ENCODE peak calls at places on chromosomes 6 and 20, in six cellular contexts. C is A673, G is astrocyte of the cerebellum, D is endothelial cell of umbilical vein, S is right cardiac atrium, A is upper lobe of left lung. H is an unnamed sample.

GRCh38 chr6:41713161-41713649 is 22.2 kb downstream of the TFEB start:
- DNase-seq in A (peak; percentile 90), G (no peak), D (no peak), C (no peak), S (peak; percentile 83), H (no peak)

GRCh38 chr20:11387189-11387754 is 530.4 kb upstream of the BTBD3 start:
- DNase-seq in C (no peak), S (no peak), A (no peak), D (no peak), G (peak; percentile 72), H (no peak)

GRCh38 chr6:129673758-129674157 is 36.2 kb downstream of the ARHGAP18 start:
- DNase-seq in G (no peak), S (no peak), D (no peak), C (peak; percentile 38), A (no peak), H (no peak)

GRCh38 chr6:12010635-12011275 is 1.4 kb upstream of the HIVEP1 start:
- DNase-seq in C (peak; percentile 76), G (no peak), A (peak; percentile 74), S (peak; percentile 88), D (no peak), H (peak; percentile 67)

GRCh38 chr6:5423251-5423650 is 161.9 kb downstream of the FARS2 start:
- DNase-seq in D (no peak), G (no peak), C (peak; percentile 54), A (no peak), S (no peak), H (no peak)

GRCh38 chr6:128208851-128209580 is 308.2 kb upstream of the THEMIS start:
- DNase-seq in S (no peak), A (no peak), C (no peak), G (no peak), D (peak; percentile 24), H (no peak)

GRCh38 chr6:140909156-140909555 is 1223.6 kb upstream of the GJE1 start:
- DNase-seq in D (no peak), G (peak; percentile 41), S (no peak), A (no peak), C (no peak), H (no peak)

GRCh38 chr20:45187693-45188092 is 13.0 kb downstream of the PI3 start:
- DNase-seq in S (no peak), D (no peak), A (no peak), G (no peak), C (no peak), H (no peak)

GRCh38 chr20:46308258-46309157 is at the start of gene CDH22:
- DNase-seq in A (peak; percentile 25), C (peak; percentile 72), S (peak; percentile 79), D (peak; percentile 27), G (no peak), H (peak; percentile 76)

GRCh38 chr6:72653032-72653431 is 31.2 kb downstream of the KCNQ5 start:
- DNase-seq in A (no peak), C (no peak), D (no peak), G (no peak), S (no peak), H (no peak)

GRCh38 chr6:46848684-46849360 is 55.6 kb downstream of the MEP1A start:
- DNase-seq in G (peak; percentile 32), A (peak; percentile 92), S (peak; percentile 94), D (peak; percentile 82), C (peak; percentile 81), H (peak; percentile 68)

GRCh38 chr6:147311218-147311617 is 107.0 kb downstream of the STXBP5 start:
- DNase-seq in G (no peak), D (no peak), S (no peak), C (no peak), A (no peak), H (no peak)

GRCh38 chr20:49668181-49668877 is 45.3 kb downstream of the B4GALT5 start:
- DNase-seq in A (peak; percentile 72), G (no peak), S (peak; percentile 79), C (no peak), D (no peak), H (no peak)

GRCh38 chr6:112231609-112232060 is 22.7 kb downstream of the LAMA4 start:
- DNase-seq in S (no peak), G (no peak), A (no peak), D (peak; percentile 95), C (no peak), H (no peak)

GRCh38 chr20:15058836-15059235 is 721.4 kb upstream of the FLRT3 start:
- DNase-seq in D (no peak), A (no peak), C (no peak), S (no peak), G (no peak), H (no peak)

GRCh38 chr6:167093922-167094432 is 28.9 kb upstream of the CCR6 start:
- DNase-seq in A (no peak), C (no peak), S (peak; percentile 61), D (no peak), G (no peak), H (no peak)

GRCh38 chr6:33112148-33112547 is 36.4 kb downstream of the HLA-DPB1 start:
- DNase-seq in A (peak; percentile 57), D (peak; percentile 78), C (peak; percentile 59), G (no peak), S (no peak), H (no peak)

GRCh38 chr6:34526241-34526972 is 29.7 kb downstream of the SPDEF start:
- DNase-seq in A (no peak), S (peak; percentile 64), D (no peak), C (peak; percentile 14), G (no peak), H (peak; percentile 57)

GRCh38 chr6:14734052-14734415 is 511.8 kb upstream of the JARID2 start:
- DNase-seq in S (no peak), C (no peak), G (no peak), D (no peak), A (no peak), H (no peak)

GRCh38 chr20:5470943-5471342 is 154.2 kb upstream of the PROKR2 start:
- DNase-seq in S (no peak), G (no peak), C (no peak), D (no peak), A (no peak), H (no peak)

GRCh38 chr6:108744244-108744972 is 103.8 kb upstream of the ARMC2 start:
- DNase-seq in G (no peak), S (no peak), A (no peak), C (no peak), D (no peak), H (no peak)

GRCh38 chr6:70164556-70164955 is 138.3 kb downstream of the COL9A1 start:
- DNase-seq in A (no peak), G (no peak), D (no peak), S (no peak), C (peak; percentile 27), H (no peak)

GRCh38 chr6:63634630-63635029 is 972 bp upstream of the PHF3 start:
- DNase-seq in S (no peak), D (no peak), C (no peak), A (no peak), G (no peak), H (no peak)

GRCh38 chr20:63317601-63318291 is 24.8 kb downstream of the COL20A1 start:
- DNase-seq in G (no peak), D (no peak), A (no peak), C (no peak), S (no peak), H (peak; percentile 10)

GRCh38 chr6:90610291-90610670 is 23.4 kb upstream of the MAP3K7 start:
- DNase-seq in S (peak; percentile 21), A (no peak), C (peak; percentile 34), G (no peak), D (peak; percentile 21), H (peak; percentile 31)

GRCh38 chr6:55399331-55399730 is 72.1 kb downstream of the GFRAL start:
- DNase-seq in A (no peak), G (no peak), S (no peak), D (no peak), C (no peak), H (no peak)

GRCh38 chr20:53828673-53829085 is 235.0 kb upstream of the ZNF217 start:
- DNase-seq in S (no peak), D (peak; percentile 96), G (peak; percentile 90), A (no peak), C (peak; percentile 98), H (peak; percentile 51)

DNA sequence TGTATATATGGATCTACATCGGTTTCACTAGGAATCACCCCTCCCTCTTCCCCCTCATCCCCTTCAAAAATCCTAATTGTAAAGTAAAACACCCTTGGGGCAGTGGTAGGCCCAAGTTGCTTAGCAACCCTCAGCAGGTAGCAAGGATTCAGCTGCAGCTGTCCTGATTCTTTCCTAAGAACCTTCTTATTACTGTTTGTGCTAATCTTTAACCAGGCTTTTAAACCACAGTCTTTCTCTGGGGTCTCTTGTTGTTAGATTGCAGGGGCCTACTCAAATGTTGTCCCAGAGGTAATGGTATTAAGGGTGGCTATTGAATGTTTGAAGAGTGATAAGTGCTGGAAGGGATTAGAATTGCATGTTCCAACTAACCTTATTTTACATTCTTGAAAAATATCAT is 46.4 kb downstream of the PRL start:
- DNase-seq in A (no peak), D (no peak), G (no peak), C (peak; percentile 60), S (no peak), H (no peak)
- H3K4me3 ChIP-seq in A (no peak overlapping the region), D (no peak overlapping the region), G (no peak overlapping the region), C (no peak overlapping the region), S (no peak overlapping the region), H (no peak overlapping the region)

GRCh38 chr6:159053781-159054398 is 9.1 kb upstream of the TAGAP start:
- DNase-seq in A (no peak), C (no peak), G (no peak), S (no peak), D (no peak), H (no peak)
- H3K4me3 ChIP-seq in A (no peak overlapping the region), C (no peak overlapping the region), G (no peak overlapping the region), S (no peak overlapping the region), D (no peak overlapping the region), H (no peak overlapping the region)

GRCh38 chr6:142624978-142625715 is 319.8 kb downstream of the HIVEP2 start:
- DNase-seq in A (no peak), G (no peak), C (no peak), D (no peak), S (no peak), H (no peak)

GRCh38 chr6:142631517-142632385 is 313.2 kb downstream of the HIVEP2 start:
- DNase-seq in C (no peak), S (no peak), G (no peak), A (no peak), D (no peak), H (no peak)

GRCh38 chr6:142633317-142633716 is 311.7 kb downstream of the HIVEP2 start:
- DNase-seq in S (no peak), G (no peak), A (no peak), C (no peak), D (no peak), H (no peak)

GRCh38 chr6:142621822-142622221 is 320.0 kb downstream of the ADGRG6 start:
- DNase-seq in S (no peak), A (no peak), C (no peak), G (no peak), D (no peak), H (no peak)

DNA sequence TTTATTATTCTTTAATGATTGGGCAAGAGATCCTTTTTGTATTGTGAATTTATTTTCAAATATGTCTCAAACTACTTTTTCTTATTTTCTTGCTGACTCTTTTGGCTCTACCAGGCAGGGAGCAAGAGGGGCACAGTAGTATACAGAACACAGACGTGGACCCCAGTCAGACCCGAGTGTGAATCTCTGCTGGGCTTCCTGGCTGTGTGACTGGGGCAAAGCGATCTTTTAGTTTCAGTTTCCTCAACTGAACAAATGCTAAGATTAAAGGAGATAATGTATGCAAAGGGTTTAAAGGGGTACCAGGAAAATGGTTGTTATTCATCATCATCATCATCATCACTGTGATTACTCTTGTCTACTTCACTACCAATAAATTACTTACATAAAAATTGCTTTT is 317.5 kb downstream of the HIVEP2 start:
- DNase-seq in G (no peak), D (no peak), C (no peak), A (no peak), S (no peak), H (no peak)
- H3K4me3 ChIP-seq in G (no peak overlapping the region), D (no peak overlapping the region), C (no peak overlapping the region), A (no peak overlapping the region), S (no peak overlapping the region), H (no peak overlapping the region)

GRCh38 chr6:53767941-53768340 is 26.9 kb upstream of the LRRC1 start:
- DNase-seq in C (no peak), G (no peak), S (no peak), A (no peak), D (no peak), H (no peak)
- H3K4me3 ChIP-seq in C (no peak overlapping the region), G (no peak overlapping the region), S (no peak overlapping the region), A (no peak overlapping the region), D (no peak overlapping the region), H (no peak overlapping the region)

H was measured in ovary.